ENCODE peak calls at places on chromosomes 2 and 18, in seven cellular contexts. E is psoas muscle, D is adrenal gland, R is fibroblast of mammary gland, A is epithelial cell of esophagus, K is transverse colon, N is mucosa of descending colon. S is an unnamed sample.
A peak's percentile ranks its signal among the peaks of the same experiment; 100 is the strongest.

GRCh38 chr2:19505199-19506136 is 147.0 kb upstream of the OSR1 start:
- DNase-seq in A (no peak), R (no peak), K (no peak), E (no peak), N (no peak), D (no peak), S (no peak)

GRCh38 chr2:62077239-62077638 is 118.7 kb upstream of the B3GNT2 start:
- DNase-seq in D (no peak), E (no peak), N (no peak), K (no peak), R (no peak), A (no peak), S (no peak)

GRCh38 chr2:60552851-60553495 is 481 bp downstream of the BCL11A start:
- DNase-seq in R (no peak), N (peak; percentile 43), E (no peak), K (no peak), A (no peak), D (no peak), S (no peak)

GRCh38 chr18:58860747-58861224 is 3.9 kb upstream of the ZNF532 start:
- DNase-seq in R (no peak), A (peak; percentile 6), K (no peak), N (no peak), E (no peak), D (no peak), S (no peak)

GRCh38 chr2:158297606-158298005 is 158.9 kb downstream of the CCDC148 start:
- DNase-seq in N (no peak), R (peak; percentile 27), E (no peak), D (no peak), A (peak; percentile 82), K (no peak), S (peak; percentile 16)

GRCh38 chr18:46677609-46678470 is 20.8 kb upstream of the LOXHD1 start:
- DNase-seq in D (peak; percentile 16), K (no peak), N (no peak), E (no peak), A (peak; percentile 17), R (peak; percentile 37), S (no peak)

GRCh38 chr2:218889937-218890336 is 9.3 kb downstream of the WNT10A start:
- DNase-seq in R (no peak), K (no peak), D (no peak), N (no peak), A (no peak), E (no peak), S (no peak)

GRCh38 chr2:18232731-18233438 is 327.6 kb downstream of the RDH14 start:
- DNase-seq in E (no peak), R (peak; percentile 3), A (peak; percentile 39), N (no peak), D (no peak), K (no peak), S (no peak)

GRCh38 chr2:239612133-239612532 is 211.3 kb upstream of the HDAC4 start:
- DNase-seq in A (no peak), K (no peak), E (no peak), R (no peak), D (no peak), N (no peak), S (no peak)

GRCh38 chr2:128271891-128272585 is 46.6 kb downstream of the HS6ST1 start:
- DNase-seq in K (no peak), A (no peak), E (no peak), R (no peak), D (no peak), N (no peak), S (no peak)

GRCh38 chr2:180040146-180040925 is 33.2 kb upstream of the CWC22 start:
- DNase-seq in D (no peak), K (no peak), N (no peak), A (peak; percentile 62), E (no peak), R (peak; percentile 99), S (peak; percentile 98)

GRCh38 chr2:47321411-47322031 is 81.4 kb upstream of the MSH2 start:
- DNase-seq in D (peak; percentile 25), R (peak; percentile 22), K (no peak), N (no peak), A (no peak), E (no peak), S (no peak)

GRCh38 chr2:70930371-70931329 is 5.0 kb upstream of the ATP6V1B1 start:
- DNase-seq in D (no peak), A (no peak), E (no peak), R (no peak), K (no peak), N (no peak), S (no peak)

GRCh38 chr2:7674606-7675005 is 757.4 kb downstream of the RNF144A start:
- DNase-seq in N (no peak), R (peak; percentile 29), A (peak; percentile 19), D (no peak), K (no peak), E (no peak), S (no peak)

GRCh38 chr2:172525601-172526000 is 30.3 kb upstream of the PDK1 start:
- DNase-seq in N (no peak), E (no peak), K (no peak), A (no peak), R (no peak), D (no peak), S (no peak)

GRCh38 chr2:212392048-212392447 is 146.6 kb downstream of the ERBB4 start:
- DNase-seq in A (peak; percentile 70), D (no peak), N (no peak), E (no peak), R (peak; percentile 81), K (no peak), S (no peak)

GRCh38 chr2:158647832-158648231 is 147.3 kb upstream of the DAPL1 start:
- DNase-seq in E (no peak), A (no peak), R (no peak), N (no peak), K (no peak), D (no peak), S (no peak)

GRCh38 chr2:109171444-109172334 is 42.7 kb downstream of the SH3RF3 start:
- DNase-seq in A (peak; percentile 40), N (peak; percentile 37), K (peak; percentile 54), D (peak; percentile 49), E (peak; percentile 65), R (peak; percentile 94), S (peak; percentile 93)

GRCh38 chr18:50662177-50662576 is 102.3 kb downstream of the MAPK4 start:
- DNase-seq in A (peak; percentile 4), E (no peak), D (no peak), N (no peak), R (peak; percentile 31), K (no peak), S (no peak)

GRCh38 chr18:37179384-37179783 is 350.5 kb downstream of the KIAA1328 start:
- DNase-seq in R (no peak), E (no peak), D (no peak), K (no peak), A (no peak), N (no peak), S (no peak)

GRCh38 chr2:191220671-191221070 is 24.5 kb upstream of the MYO1B start:
- DNase-seq in A (no peak), E (no peak), R (no peak), N (no peak), D (no peak), K (no peak), S (no peak)

GRCh38 chr2:213640742-213641425 is 356.6 kb downstream of the SPAG16 start:
- DNase-seq in R (no peak), E (no peak), A (peak; percentile 82), K (no peak), D (no peak), N (no peak), S (no peak)

GRCh38 chr2:74708883-74709282 is 54.8 kb downstream of the SEMA4F start:
- DNase-seq in N (no peak), E (no peak), K (no peak), A (peak; percentile 87), R (peak; percentile 73), D (no peak), S (peak; percentile 71)

GRCh38 chr2:218406209-218406948 is 6.7 kb downstream of the CTDSP1 start:
- DNase-seq in R (peak; percentile 91), D (peak; percentile 97), K (peak; percentile 98), N (peak; percentile 99), E (peak; percentile 98), A (peak; percentile 97), S (peak; percentile 70)

GRCh38 chr2:234980476-234981187 is 28.8 kb downstream of the SH3BP4 start:
- DNase-seq in E (no peak), K (peak; percentile 52), D (no peak), N (peak; percentile 54), A (no peak), R (no peak), S (peak; percentile 83)

GRCh38 chr2:102033750-102034682 is 42.3 kb downstream of the IL1R2 start:
- DNase-seq in D (no peak), A (no peak), N (no peak), E (no peak), R (no peak), K (no peak), S (no peak)
- H3K4me3 ChIP-seq in D (no peak overlapping the region), A (no peak overlapping the region), N (no peak overlapping the region), E (no peak overlapping the region), R (no peak overlapping the region), K (no peak overlapping the region), S (no peak overlapping the region)

GRCh38 chr2:23055251-23055650 is 329.7 kb upstream of the KLHL29 start:
- DNase-seq in K (no peak), N (no peak), A (no peak), D (no peak), E (no peak), R (no peak), S (no peak)

GRCh38 chr2:23053580-23053979 is 331.4 kb upstream of the KLHL29 start:
- DNase-seq in E (no peak), A (no peak), D (no peak), K (no peak), N (no peak), R (no peak), S (no peak)

DNA sequence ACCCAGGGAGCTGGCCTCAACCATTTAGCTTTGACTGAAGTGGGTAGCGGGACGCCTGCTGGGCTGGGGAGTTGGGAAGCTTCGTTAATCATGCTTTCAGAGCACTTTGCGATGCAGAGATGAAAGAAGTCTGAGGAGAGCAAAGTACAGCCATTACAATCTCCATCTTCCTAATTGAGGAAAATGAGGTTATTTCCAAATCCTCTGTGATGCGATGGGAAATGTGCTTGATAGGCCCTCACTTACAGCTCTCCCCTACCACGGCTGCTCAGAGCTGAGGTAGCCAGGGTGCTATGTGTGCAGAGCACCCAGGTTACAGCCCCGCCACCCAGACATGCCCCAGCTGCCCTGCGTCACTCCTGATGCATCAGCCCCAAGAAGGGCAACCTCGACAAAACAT is 326.5 kb upstream of the KLHL29 start:
- DNase-seq in D (no peak), R (no peak), K (no peak), A (no peak), E (no peak), N (no peak), S (no peak)
- TF ChIP-seq CTCF in D (no peak), R (no peak), K (no peak), A (no peak), E (no peak), N (no peak), S (no peak)

DNA sequence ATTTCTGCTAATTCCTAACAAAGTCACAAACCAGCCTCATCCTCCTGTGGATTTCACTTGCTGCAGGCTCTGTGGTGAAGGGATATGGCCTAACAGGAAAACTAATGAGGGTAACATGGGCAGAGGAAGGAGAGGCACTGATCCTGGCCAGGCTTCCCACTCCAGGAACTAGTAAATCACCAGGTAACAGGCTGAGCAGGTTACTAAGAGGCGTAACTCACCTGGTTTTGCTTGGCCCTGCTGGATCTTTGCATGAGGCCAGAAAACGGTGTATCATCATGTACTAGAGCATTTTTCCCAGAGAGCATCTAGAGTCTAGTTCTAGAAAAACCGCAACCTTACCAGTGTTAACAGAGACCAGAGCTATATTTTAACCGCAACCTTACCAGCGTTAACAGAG is 43.7 kb downstream of the DPP4 start:
- DNase-seq in D (no peak), R (no peak), N (no peak), E (no peak), K (no peak), A (peak; percentile 52), S (no peak)
- H3K4me3 ChIP-seq in D (no peak overlapping the region), R (no peak overlapping the region), N (no peak overlapping the region), E (no peak overlapping the region), K (no peak overlapping the region), A (no peak overlapping the region), S (no peak overlapping the region)

GRCh38 chr2:65142515-65142914 is 12.6 kb upstream of the RAB1A start:
- DNase-seq in A (peak; percentile 57), E (no peak), D (peak; percentile 26), N (no peak), R (peak; percentile 14), K (no peak), S (no peak)
- TF ChIP-seq CTCF in A (peak; percentile 52), E (no peak), D (peak; percentile 31), N (no peak), R (peak; percentile 16), K (peak; percentile 14), S (peak; percentile 12)

S was measured in astrocyte of the cerebellum.